ENCODE peak calls at places on chromosomes 13 and 19, in six cellular contexts. V is fibroblast of lung, M is progenitor cell of endocrine pancreas, P is PC-3, D is mesothelial cell of epicardium, E is AG04450. K is an unnamed sample.

GRCh38 chr13:45500492-45501174 is 35.9 kb downstream of the COG3 start:
- DNase-seq in E (peak), D (no peak), M (no peak), P (peak), V (peak), K (peak)

GRCh38 chr19:46954502-46955004 is 65.1 kb upstream of the NPAS1 start:
- DNase-seq in P (no peak), M (no peak), D (no peak), E (no peak), V (no peak), K (no peak)

GRCh38 chr13:105441406-105441805 is 1094.1 kb downstream of the EFNB2 start:
- DNase-seq in M (no peak), D (no peak), P (peak), E (no peak), V (peak), K (peak)

GRCh38 chr19:15378529-15379082 is 981 bp downstream of the AKAP8 start:
- DNase-seq in D (no peak), P (peak), V (peak), M (no peak), E (no peak), K (peak)

GRCh38 chr13:46211116-46211515 is 612 bp upstream of the LRRC63 start:
- DNase-seq in M (no peak), P (peak), V (no peak), D (no peak), E (no peak), K (peak)

GRCh38 chr19:7600721-7601120 is 5.1 kb downstream of the CAMSAP3 start:
- DNase-seq in M (no peak), D (no peak), E (no peak), P (no peak), V (no peak), K (no peak)

GRCh38 chr13:99044764-99045163 is 66.9 kb upstream of the DOCK9 start:
- DNase-seq in M (no peak), E (no peak), D (no peak), P (no peak), V (no peak), K (no peak)

GRCh38 chr13:36875955-36876354 is 44.1 kb downstream of the SMAD9 start:
- DNase-seq in E (no peak), P (no peak), D (no peak), M (no peak), V (no peak), K (no peak)

GRCh38 chr13:32956595-32956933 is 59.7 kb upstream of the KL start:
- DNase-seq in P (no peak), D (no peak), M (no peak), E (no peak), V (no peak), K (no peak)

GRCh38 chr19:35742121-35742724 is at the start of gene IGFLR1:
- DNase-seq in P (no peak), M (no peak), E (no peak), V (no peak), D (no peak), K (no peak)

GRCh38 chr13:58963321-58963720 is 1200.4 kb downstream of the DIAPH3 start:
- DNase-seq in V (no peak), E (no peak), D (no peak), P (no peak), M (no peak), K (no peak)

GRCh38 chr19:5679289-5680082 is 830 bp downstream of the MICOS13 start:
- DNase-seq in P (no peak), E (no peak), M (no peak), V (no peak), D (no peak), K (no peak)

GRCh38 chr19:11693505-11694499 is 44.9 kb downstream of the ZNF823 start:
- DNase-seq in D (no peak), P (peak), E (no peak), V (peak), M (no peak), K (peak)

GRCh38 chr19:7521551-7522071 is 813 bp upstream of the MCOLN1 start:
- DNase-seq in D (no peak), E (no peak), P (no peak), M (no peak), V (no peak), K (no peak)

GRCh38 chr13:32824061-32824460 is 192.2 kb upstream of the KL start:
- DNase-seq in V (no peak), E (no peak), P (no peak), M (no peak), D (no peak), K (no peak)

GRCh38 chr19:19561946-19562664 is 24.0 kb downstream of the CILP2 start:
- DNase-seq in V (no peak), E (no peak), P (no peak), M (no peak), D (no peak), K (no peak)

GRCh38 chr19:53272044-53272443 is 4.5 kb upstream of the VN1R4 start:
- DNase-seq in M (no peak), D (no peak), P (no peak), E (no peak), V (no peak), K (no peak)

GRCh38 chr13:90099847-90100246 is 1247.6 kb upstream of the MIR17HG start:
- DNase-seq in V (no peak), P (no peak), M (no peak), E (no peak), D (no peak), K (no peak)

GRCh38 chr19:42528354-42529247 is at the start of gene CEACAM1:
- DNase-seq in E (no peak), D (no peak), M (no peak), V (no peak), P (peak), K (peak)

GRCh38 chr13:99339230-99339721 is 32.1 kb upstream of the GPR183 start:
- DNase-seq in V (no peak), P (no peak), D (no peak), M (no peak), E (no peak), K (no peak)

GRCh38 chr13:106581268-106581667 is 13.3 kb upstream of the ARGLU1 start:
- DNase-seq in D (no peak), V (no peak), E (no peak), M (no peak), P (no peak), K (no peak)

GRCh38 chr19:55251296-55252081 is 7.3 kb downstream of the PPP6R1 start:
- DNase-seq in P (peak), M (no peak), D (no peak), V (no peak), E (no peak), K (peak)

GRCh38 chr19:17557461-17557860 is 2.0 kb downstream of the COLGALT1 start:
- DNase-seq in P (no peak), V (no peak), M (no peak), D (no peak), E (no peak), K (no peak)

GRCh38 chr13:21526707-21527454 is 67.8 kb upstream of the ZDHHC20 start:
- DNase-seq in E (no peak), V (no peak), M (no peak), D (no peak), P (no peak), K (no peak)

GRCh38 chr19:41866284-41866683 is 6.2 kb downstream of the RPS19 start:
- DNase-seq in E (no peak), P (no peak), V (no peak), M (no peak), D (no peak), K (no peak)

GRCh38 chr13:51532736-51533197 is 51.5 kb upstream of the WDFY2 start:
- DNase-seq in V (no peak), P (no peak), D (no peak), M (no peak), E (no peak), K (no peak)

GRCh38 chr19:4051175-4052101 is 15.3 kb downstream of the ZBTB7A start:
- DNase-seq in D (no peak), E (no peak), P (peak), M (no peak), V (peak), K (peak)

GRCh38 chr19:49691243-49692101 is 556 bp downstream of the CPT1C start:
- DNase-seq in D (no peak), P (peak), M (peak), V (peak), E (no peak), K (no peak)

GRCh38 chr13:109355129-109355528 is 431.3 kb downstream of the IRS2 start:
- DNase-seq in V (no peak), D (no peak), E (no peak), P (no peak), M (no peak), K (no peak)

GRCh38 chr19:4278460-4278901 is 585 bp upstream of the SHD start:
- DNase-seq in M (no peak), P (no peak), D (no peak), V (no peak), E (no peak), K (no peak)

GRCh38 chr13:41649659-41650058 is 192.3 kb downstream of the RGCC start:
- DNase-seq in P (peak), D (no peak), V (peak), M (no peak), E (no peak), K (peak)

GRCh38 chr13:20197361-20197834 is 4.7 kb upstream of the GJB2 start:
- DNase-seq in P (peak), D (no peak), V (peak), M (no peak), E (no peak), K (peak)

GRCh38 chr13:66532146-66532545 is 698.0 kb downstream of the PCDH9 start:
- DNase-seq in V (peak), E (peak), M (no peak), D (no peak), P (peak), K (peak)

GRCh38 chr19:19578241-19578640 is 40.2 kb downstream of the CILP2 start:
- DNase-seq in D (no peak), V (no peak), P (no peak), M (no peak), E (no peak), K (no peak)

GRCh38 chr19:53131085-53131484 is 1.6 kb downstream of the ZNF415 start:
- DNase-seq in M (no peak), D (no peak), E (no peak), P (no peak), V (no peak), K (no peak)

GRCh38 chr19:3055741-3056453 is 6.4 kb downstream of the TLE5 start:
- DNase-seq in V (no peak), M (no peak), E (no peak), D (no peak), P (peak), K (peak)

GRCh38 chr19:33524024-33524664 is 2.6 kb upstream of the PEPD start:
- DNase-seq in P (no peak), M (no peak), E (no peak), D (no peak), V (peak), K (no peak)

GRCh38 chr13:30545320-30545719 is 72.4 kb upstream of the USPL1 start:
- DNase-seq in E (no peak), P (no peak), D (no peak), V (no peak), M (no peak), K (no peak)

GRCh38 chr13:30552567-30552966 is 65.2 kb upstream of the USPL1 start:
- DNase-seq in D (no peak), E (no peak), P (no peak), M (no peak), V (no peak), K (no peak)

DNA sequence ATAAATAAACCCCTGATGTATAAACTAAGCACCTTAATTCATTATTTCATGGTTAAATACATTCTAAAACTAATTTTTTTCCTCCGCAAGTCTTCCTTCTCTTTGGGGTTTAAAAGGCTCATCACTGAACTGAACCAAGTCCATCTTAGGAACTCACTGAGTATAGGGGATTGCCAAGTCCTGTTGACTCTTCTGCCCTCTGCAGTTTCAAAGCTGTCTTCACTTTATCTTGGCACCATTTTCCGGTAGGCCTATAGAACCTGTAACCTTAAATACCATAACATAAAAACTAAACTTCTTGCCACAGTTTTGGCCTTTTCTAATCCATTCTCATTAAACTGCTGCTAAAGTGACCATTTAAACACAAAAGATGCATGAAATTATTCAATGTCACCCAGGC is 66.5 kb upstream of the USPL1 start:
- DNase-seq in E (no peak), V (peak), P (peak), M (no peak), D (no peak), K (peak)
- TF ChIP-seq CTCF in E (peak), V (no peak), P (peak), M (peak), D (no peak), K (peak)

DNA sequence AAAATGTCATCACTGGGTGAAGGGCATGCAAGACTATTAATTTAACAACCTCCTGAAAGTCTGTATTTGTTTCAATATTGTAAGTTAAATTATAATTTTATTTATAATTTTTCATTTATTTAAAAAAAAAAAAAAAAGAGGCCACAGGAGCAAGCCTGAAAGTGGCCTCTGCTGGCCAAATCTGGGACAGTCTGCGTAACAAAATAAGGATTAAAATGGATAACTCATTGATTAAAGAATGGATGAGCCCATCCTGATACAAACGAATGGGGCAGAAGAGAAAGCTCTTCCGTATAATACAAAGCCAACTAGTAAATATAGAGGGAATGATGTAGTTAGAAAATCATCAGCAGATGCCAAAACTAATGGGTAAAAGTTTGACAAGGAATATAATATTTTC is 36.2 kb downstream of the SUCLA2 start:
- DNase-seq in P (no peak), E (no peak), D (no peak), M (no peak), V (no peak), K (no peak)
- TF ChIP-seq CTCF in P (no peak), E (peak), D (no peak), M (no peak), V (no peak), K (no peak)

DNA sequence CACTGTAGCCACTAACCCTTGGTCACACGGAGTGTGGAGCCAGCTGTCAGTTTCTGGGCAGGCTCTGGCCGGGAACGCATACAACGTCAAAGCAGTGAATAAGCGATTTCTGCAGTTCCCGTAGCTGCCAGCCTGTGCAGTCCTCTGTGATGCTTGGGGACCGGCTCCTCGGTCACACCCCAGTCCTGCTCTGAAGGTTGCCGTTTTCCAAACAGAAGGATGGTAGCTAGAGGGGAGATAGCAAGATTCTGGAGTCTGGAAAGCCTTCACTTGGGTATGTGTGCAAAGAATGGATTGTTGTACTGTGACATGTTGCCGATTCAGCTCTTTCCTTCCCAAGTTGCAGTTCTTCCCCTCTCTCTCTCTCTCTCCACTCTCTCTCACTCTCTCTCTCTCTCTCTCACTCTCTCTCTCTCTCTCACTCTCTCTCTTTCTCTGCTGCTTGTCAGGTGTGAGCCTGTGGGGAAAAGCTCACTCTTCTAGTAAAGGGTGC is 38.7 kb upstream of the C1QTNF9 start:
- DNase-seq in D (no peak), E (no peak), V (peak), M (no peak), P (no peak), K (peak)
- TF ChIP-seq CTCF in D (no peak), E (no peak), V (no peak), M (no peak), P (no peak), K (no peak)

DNA sequence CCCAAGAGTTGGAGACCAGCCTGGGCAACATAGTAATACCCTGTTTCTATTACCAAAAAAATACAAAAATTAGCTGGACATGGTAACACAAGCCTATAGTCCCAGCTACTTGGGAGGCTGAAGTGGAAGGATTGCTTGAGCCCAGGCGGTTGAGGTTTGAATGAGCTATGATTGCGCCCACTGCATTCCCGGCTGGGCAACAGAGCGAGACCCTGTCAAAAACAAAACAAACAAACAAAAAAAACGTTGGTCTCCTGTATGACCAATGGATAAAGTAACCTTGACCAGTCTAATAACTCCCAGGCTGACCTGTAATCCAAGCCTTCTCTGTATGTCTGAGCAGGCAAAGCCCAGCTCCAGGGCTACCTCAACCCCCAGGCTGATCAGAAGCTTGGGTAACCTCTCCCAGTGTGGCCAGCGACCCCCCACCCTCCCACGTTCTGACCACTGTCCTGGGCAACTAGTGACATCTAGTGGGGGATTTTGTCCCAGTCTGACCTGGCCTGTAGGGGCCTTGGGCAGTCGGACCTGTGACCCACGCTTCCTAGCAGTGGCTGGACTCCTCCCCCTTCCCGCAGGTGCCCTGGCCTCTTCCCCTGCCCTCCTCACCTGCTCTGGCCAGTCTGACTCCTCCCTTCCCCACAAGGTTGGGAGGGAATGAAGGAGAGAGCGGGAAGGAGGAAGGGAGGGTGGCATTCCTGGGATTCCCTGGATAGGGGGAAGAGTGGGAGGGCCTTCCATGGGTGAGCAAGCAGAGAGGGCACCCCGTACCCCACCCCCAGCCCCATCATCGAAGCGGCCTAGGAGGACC is 1.0 kb upstream of the BCAM start:
- DNase-seq in P (peak), E (no peak), D (no peak), V (peak), M (peak), K (peak)
- TF ChIP-seq CTCF in P (peak), E (peak), D (no peak), V (peak), M (peak), K (peak)

DNA sequence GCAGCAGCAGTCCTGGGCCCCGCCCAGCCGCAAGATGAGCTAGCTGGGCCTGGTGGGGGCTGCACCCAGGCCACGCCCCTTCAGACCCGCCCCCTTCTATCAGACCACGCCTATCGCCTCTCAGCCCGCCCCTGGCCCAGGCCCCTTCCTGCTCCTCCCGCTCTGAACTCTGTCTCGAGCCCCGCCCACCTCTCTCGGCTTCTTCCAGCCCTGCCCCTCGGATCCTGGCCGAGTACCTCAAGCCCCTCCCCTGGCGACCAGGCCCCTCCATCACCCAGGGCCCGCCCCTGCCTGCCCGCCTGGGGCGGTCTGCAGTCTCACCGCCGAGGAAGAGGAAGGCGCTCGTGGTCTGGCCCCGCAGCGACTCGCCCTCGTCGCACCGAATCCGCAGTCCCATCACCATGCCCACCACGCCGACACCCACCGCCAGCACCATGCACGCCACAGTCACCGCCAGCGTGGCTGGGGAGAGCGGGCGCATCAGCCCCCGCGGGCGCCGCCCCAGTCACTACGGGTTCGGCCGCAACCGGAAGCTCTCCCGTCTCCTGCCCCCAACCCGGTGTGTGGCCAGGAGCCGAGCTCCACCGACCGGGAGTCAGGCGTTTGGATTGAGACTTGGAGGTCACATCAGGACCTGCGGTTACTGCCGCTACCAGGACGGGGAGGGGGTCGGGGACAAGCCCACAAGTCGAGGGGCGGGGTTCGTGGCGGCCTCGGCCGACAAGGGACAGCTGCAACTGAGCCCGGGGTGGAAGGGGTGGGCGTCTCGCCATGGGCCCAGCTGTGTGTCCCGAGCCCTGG is 1.0 kb downstream of the CLDND2 start:
- DNase-seq in D (peak), V (peak), M (peak), E (peak), P (peak), K (peak)
- TF ChIP-seq CTCF in D (no peak), V (no peak), M (no peak), E (no peak), P (no peak), K (no peak)

K was measured in MCF 10A.